ENCODE peak calls at places on chromosome 7, in nine cellular contexts. Q is vagina; D is A673; Y is heart left ventricle; W is effector memory CD4-positive, alpha-beta T cell; R is fibroblast of lung; K is ovary; G is thyroid gland; P is GM23338. X is an unnamed sample.

GRCh38 chr7:88311675-88312036 is 5.0 kb upstream of the STEAP4 start:
- DNase-seq in D (no peak), Y (no peak), G (peak; percentile 12), P (no peak), Q (no peak), R (peak; percentile 20), K (no peak), W (no peak), X (no peak)

GRCh38 chr7:2641406-2642393 is 9.9 kb downstream of the TTYH3 start:
- DNase-seq in K (peak; percentile 88), W (no peak), P (peak; percentile 93), R (peak; percentile 99), Y (peak; percentile 94), D (peak; percentile 52), Q (no peak), G (peak; percentile 99), X (peak; percentile 94)

GRCh38 chr7:121267612-121268011 is 61.2 kb upstream of the WNT16 start:
- DNase-seq in P (no peak), Y (no peak), D (no peak), G (no peak), Q (no peak), K (no peak), R (no peak), W (no peak), X (no peak)

GRCh38 chr7:100393233-100393905 is 20.1 kb downstream of the PILRA start:
- DNase-seq in P (no peak), R (no peak), Q (no peak), G (no peak), W (no peak), Y (no peak), K (no peak), D (no peak), X (no peak)

GRCh38 chr7:103843689-103844480 is 145.6 kb downstream of the RELN start:
- DNase-seq in D (no peak), W (no peak), R (no peak), K (no peak), Y (no peak), Q (no peak), P (no peak), G (no peak), X (no peak)

GRCh38 chr7:154569916-154570315 is 433.0 kb downstream of the PAXIP1 start:
- DNase-seq in G (no peak), Y (no peak), Q (no peak), R (peak; percentile 71), D (no peak), W (no peak), P (no peak), K (no peak), X (no peak)

GRCh38 chr7:155531686-155532085 is 14.7 kb downstream of the CNPY1 start:
- DNase-seq in D (no peak), K (no peak), W (no peak), P (no peak), Y (no peak), G (peak; percentile 76), R (no peak), Q (no peak), X (peak; percentile 74)

GRCh38 chr7:131076032-131076431 is 251.6 kb upstream of the MKLN1 start:
- DNase-seq in P (no peak), K (no peak), G (no peak), R (peak; percentile 91), D (peak; percentile 48), Q (no peak), W (no peak), Y (no peak), X (no peak)

GRCh38 chr7:137535579-137535978 is 192.0 kb upstream of the PTN start:
- DNase-seq in R (no peak), P (no peak), Y (no peak), W (no peak), Q (no peak), D (no peak), K (no peak), G (no peak), X (no peak)

GRCh38 chr7:42914009-42914725 is 2.3 kb upstream of the C7orf25 start:
- DNase-seq in Q (no peak), G (no peak), Y (no peak), R (peak; percentile 82), W (no peak), P (no peak), D (peak; percentile 41), K (no peak), X (no peak)

GRCh38 chr7:129041142-129041928 is 13.6 kb downstream of the TNPO3 start:
- DNase-seq in D (no peak), R (peak; percentile 2), Y (no peak), Q (no peak), K (no peak), P (peak; percentile 25), G (no peak), W (no peak), X (peak; percentile 65)

GRCh38 chr7:136086712-136087111 is 109.6 kb upstream of the MTPN start:
- DNase-seq in K (peak; percentile 31), Y (peak; percentile 72), D (peak; percentile 89), Q (no peak), P (peak; percentile 83), W (no peak), G (peak; percentile 64), R (peak; percentile 94), X (peak; percentile 71)

GRCh38 chr7:154759989-154760388 is 242.9 kb downstream of the PAXIP1 start:
- DNase-seq in P (no peak), W (no peak), R (no peak), Y (no peak), G (no peak), D (no peak), Q (no peak), K (no peak), X (no peak)

GRCh38 chr7:98467570-98468312 is 66.9 kb upstream of the BAIAP2L1 start:
- DNase-seq in Y (no peak), G (no peak), K (no peak), D (no peak), W (no peak), P (no peak), Q (no peak), R (no peak), X (no peak)

GRCh38 chr7:50655490-50655889 is 90.3 kb upstream of the DDC start:
- DNase-seq in R (no peak), P (no peak), Q (peak; percentile 77), G (no peak), D (no peak), K (no peak), W (no peak), Y (no peak), X (no peak)

GRCh38 chr7:151245360-151246160 is 2.9 kb downstream of the SMARCD3 start:
- DNase-seq in G (peak; percentile 46), P (peak; percentile 62), Y (peak; percentile 43), D (peak; percentile 68), Q (no peak), K (peak; percentile 79), R (no peak), W (peak; percentile 54), X (peak; percentile 74)

DNA sequence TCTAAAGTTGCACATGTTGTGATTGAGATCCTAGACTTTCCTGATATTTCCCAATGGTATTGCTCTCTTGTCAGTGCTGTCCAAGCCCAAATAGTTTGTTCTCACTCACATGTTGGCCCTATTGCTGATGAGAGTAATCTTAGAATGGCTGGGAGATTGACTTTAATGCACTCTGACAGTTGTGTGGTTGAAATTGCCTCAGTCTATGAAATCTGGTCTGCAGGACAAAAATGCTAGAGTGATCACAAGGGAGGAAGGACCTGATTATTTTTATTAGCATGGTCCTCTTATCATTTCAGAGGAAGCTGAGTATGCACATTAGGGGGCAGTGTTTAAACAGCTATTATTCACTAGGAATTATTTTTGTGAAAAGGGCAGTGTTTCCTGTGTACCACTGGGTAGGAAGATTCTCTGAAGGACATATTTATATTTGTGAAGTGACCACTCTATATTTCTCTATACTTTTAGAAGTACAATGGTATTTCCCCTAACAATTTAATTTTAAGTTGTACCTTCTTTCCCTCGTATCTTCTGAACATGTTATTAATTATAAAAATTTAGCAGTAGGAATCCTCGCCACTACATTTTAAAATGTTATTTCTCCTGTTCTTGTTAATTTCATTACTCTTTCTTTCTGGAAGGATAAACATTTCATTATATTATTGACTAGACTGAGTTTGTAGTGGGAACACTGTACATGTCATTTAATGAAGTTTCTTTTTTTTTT is 64.4 kb downstream of the SUGCT start:
- DNase-seq in Y (no peak), G (no peak), Q (no peak), W (no peak), K (no peak), D (peak; percentile 36), R (peak; percentile 72), P (peak; percentile 32), X (peak; percentile 11)
- H3K4me1 ChIP-seq in Y (no peaks in the 10 kb centered on the region), G (no peaks in the 10 kb centered on the region), Q (no peaks in the 10 kb centered on the region), W (no peaks in the 10 kb centered on the region), K (peaks cover 3% of the 10 kb centered on the region), D (no peaks in the 10 kb centered on the region), R (no peaks in the 10 kb centered on the region), P (no peaks in the 10 kb centered on the region), X (no peaks in the 10 kb centered on the region)

DNA sequence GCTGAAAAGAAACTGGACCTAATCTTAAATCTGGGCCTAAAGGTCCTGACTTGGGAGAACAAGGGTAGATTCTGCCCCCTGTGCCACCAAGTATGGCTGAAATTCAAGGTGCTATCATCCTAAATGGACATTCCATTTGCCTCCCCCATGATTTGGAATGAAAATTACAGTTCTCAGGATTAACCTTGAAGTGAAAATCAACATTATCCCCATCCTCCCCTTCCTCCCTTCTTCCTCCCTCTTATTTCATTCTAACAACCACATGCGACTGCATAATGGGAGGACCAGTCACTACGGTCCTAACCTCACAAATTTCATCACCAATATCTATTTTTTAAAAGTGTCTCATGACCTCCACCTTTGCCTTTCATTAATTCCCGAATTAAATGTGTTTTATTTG is 62.1 kb downstream of the SEMA3C start:
- DNase-seq in D (no peak), R (no peak), W (no peak), P (no peak), Q (no peak), G (no peak), K (no peak), Y (no peak), X (no peak)
- H3K4me1 ChIP-seq in D (no peaks in the 10 kb centered on the region), R (peaks cover 21% of the 10 kb centered on the region), W (no peaks in the 10 kb centered on the region), P (no peaks in the 10 kb centered on the region), Q (no peaks in the 10 kb centered on the region), G (no peaks in the 10 kb centered on the region), K (peaks cover 2% of the 10 kb centered on the region), Y (peaks cover 4% of the 10 kb centered on the region), X (no peaks in the 10 kb centered on the region)

DNA sequence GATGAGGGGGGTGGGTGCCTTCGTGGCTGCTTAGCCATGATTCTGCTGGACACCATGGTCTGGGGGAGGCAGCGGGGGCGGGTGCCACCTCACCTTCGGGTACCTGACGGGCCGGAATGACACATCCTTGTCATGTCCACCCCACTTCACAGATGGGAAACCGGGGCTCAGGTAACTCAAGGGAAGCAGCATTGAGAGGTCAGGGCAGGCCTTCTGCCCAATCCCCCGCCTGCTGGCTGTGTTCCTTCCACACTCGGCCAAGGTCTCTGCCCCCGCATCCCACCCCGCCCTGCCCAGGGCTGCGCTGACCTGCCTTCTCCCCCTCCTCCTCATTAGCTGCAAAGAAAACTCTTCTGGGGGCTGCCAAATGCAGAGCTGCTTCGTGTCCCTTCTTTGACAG is 598.0 kb downstream of the PTPRN2 start:
- DNase-seq in Y (no peak), P (no peak), Q (no peak), K (no peak), W (no peak), D (no peak), R (no peak), G (no peak), X (no peak)
- H3K4me1 ChIP-seq in Y (no peaks in the 10 kb centered on the region), P (no peaks in the 10 kb centered on the region), Q (no peaks in the 10 kb centered on the region), K (no peaks in the 10 kb centered on the region), W (no peaks in the 10 kb centered on the region), D (no peaks in the 10 kb centered on the region), R (no peaks in the 10 kb centered on the region), G (no peaks in the 10 kb centered on the region), X (peaks cover 3% of the 10 kb centered on the region)

DNA sequence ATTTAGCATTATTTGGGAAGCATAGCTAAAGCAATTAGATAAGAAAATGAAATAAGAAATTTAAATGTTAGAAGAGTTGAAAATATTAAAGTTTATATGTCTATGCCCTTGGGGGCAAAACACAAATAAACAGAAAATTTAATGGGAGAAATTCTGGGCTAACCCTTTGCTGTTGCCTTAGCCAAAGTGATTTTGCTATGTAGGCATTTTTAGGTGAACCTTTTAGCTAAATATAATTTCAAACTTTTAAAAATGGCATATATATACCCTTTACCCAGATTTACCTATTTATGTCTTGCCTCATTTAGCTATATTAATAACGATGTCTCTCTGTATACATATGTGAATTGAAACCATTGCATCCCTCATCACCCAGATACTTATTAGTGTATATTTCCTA is 20.1 kb downstream of the NFE2L3 start:
- DNase-seq in W (no peak), Q (no peak), D (no peak), Y (no peak), G (no peak), P (no peak), R (no peak), K (no peak), X (no peak)
- H3K4me1 ChIP-seq in W (peaks cover 3% of the 10 kb centered on the region), Q (no peaks in the 10 kb centered on the region), D (no peaks in the 10 kb centered on the region), Y (no peaks in the 10 kb centered on the region), G (no peaks in the 10 kb centered on the region), P (peaks cover 20% of the 10 kb centered on the region), R (no peaks in the 10 kb centered on the region), K (no peaks in the 10 kb centered on the region), X (no peaks in the 10 kb centered on the region)

X was measured in neural progenitor cell.